ENCODE peak calls at places on chromosomes 4 and X, in four cellular contexts. H is MV-4-11; S is amniotic epithelial cell; F is CD4-positive, alpha-beta T cell. A is an unnamed sample.

GRCh38 chrX:155718964-155719586 is 106.3 kb upstream of the TMLHE start:
- DNase-seq in S (no peak), F (no peak), H (no peak), A (no peak)

GRCh38 chrX:76183289-76184057 is 10.6 kb downstream of the PBDC1 start:
- DNase-seq in S (peak; percentile 92), F (no peak), H (peak; percentile 59), A (no peak)

GRCh38 chr4:7964459-7964858 is 24.8 kb upstream of the AFAP1 start:
- DNase-seq in S (no peak), H (no peak), F (no peak), A (no peak)

GRCh38 chrX:11499076-11500044 is 166.4 kb downstream of the ARHGAP6 start:
- DNase-seq in F (no peak), H (no peak), S (peak; percentile 70), A (no peak)

GRCh38 chr4:8915201-8916200 is 43.9 kb upstream of the HMX1 start:
- DNase-seq in F (no peak), H (no peak), S (no peak), A (no peak)

GRCh38 chr4:88110826-88111225 is 47.6 kb downstream of the ABCG2 start:
- DNase-seq in F (no peak), H (no peak), S (no peak), A (no peak)

GRCh38 chr4:140094701-140095420 is 59.1 kb downstream of the MAML3 start:
- DNase-seq in H (peak; percentile 94), F (no peak), S (no peak), A (no peak)

GRCh38 chr4:88018471-88018870 is 11.0 kb downstream of the PKD2 start:
- DNase-seq in H (peak; percentile 73), S (peak; percentile 87), F (no peak), A (no peak)

GRCh38 chr4:8316911-8317351 is 47.4 kb downstream of the HTRA3 start:
- DNase-seq in S (no peak), F (no peak), H (no peak), A (no peak)

GRCh38 chr4:140906984-140907962 is 151.1 kb upstream of the TBC1D9 start:
- DNase-seq in H (no peak), F (no peak), S (peak; percentile 52), A (no peak)